ENCODE peak calls at places on chromosome 18, in four cellular contexts. W, L, F and U are unnamed samples.

GRCh38 chr18:36187826-36188721 is 777 bp downstream of the MOCOS start:
- DNase-seq in W (peak), L (no peak), F (peak), U (peak)

GRCh38 chr18:42745171-42745570 is 370.3 kb downstream of the RIT2 start:
- DNase-seq in F (no peak), L (no peak), W (no peak), U (no peak)

GRCh38 chr18:42559292-42559691 is 556.2 kb downstream of the RIT2 start:
- DNase-seq in L (no peak), F (no peak), W (no peak), U (no peak)

GRCh38 chr18:78781601-78781960 is 198.0 kb upstream of the SALL3 start:
- DNase-seq in F (no peak), L (no peak), W (no peak), U (no peak)

GRCh38 chr18:35076556-35076955 is 35.3 kb downstream of the MAPRE2 start:
- DNase-seq in F (no peak), W (no peak), L (no peak), U (peak)

GRCh38 chr18:42183746-42184145 is 228.7 kb downstream of the PIK3C3 start:
- DNase-seq in L (no peak), W (no peak), F (peak), U (peak)

GRCh38 chr18:58953627-58954026 is 89.0 kb downstream of the ZNF532 start:
- DNase-seq in L (no peak), W (peak), F (peak), U (no peak)

GRCh38 chr18:43392168-43392567 is 114.9 kb upstream of the SYT4 start:
- DNase-seq in L (no peak), F (no peak), W (no peak), U (no peak)

GRCh38 chr18:48926420-48926857 is 24.3 kb downstream of the SMAD7 start:
- DNase-seq in W (no peak), L (no peak), F (no peak), U (no peak)
- TF ChIP-seq POLR2A in W (no peak), L (no peak), F (no peak), U (no peak)

DNA sequence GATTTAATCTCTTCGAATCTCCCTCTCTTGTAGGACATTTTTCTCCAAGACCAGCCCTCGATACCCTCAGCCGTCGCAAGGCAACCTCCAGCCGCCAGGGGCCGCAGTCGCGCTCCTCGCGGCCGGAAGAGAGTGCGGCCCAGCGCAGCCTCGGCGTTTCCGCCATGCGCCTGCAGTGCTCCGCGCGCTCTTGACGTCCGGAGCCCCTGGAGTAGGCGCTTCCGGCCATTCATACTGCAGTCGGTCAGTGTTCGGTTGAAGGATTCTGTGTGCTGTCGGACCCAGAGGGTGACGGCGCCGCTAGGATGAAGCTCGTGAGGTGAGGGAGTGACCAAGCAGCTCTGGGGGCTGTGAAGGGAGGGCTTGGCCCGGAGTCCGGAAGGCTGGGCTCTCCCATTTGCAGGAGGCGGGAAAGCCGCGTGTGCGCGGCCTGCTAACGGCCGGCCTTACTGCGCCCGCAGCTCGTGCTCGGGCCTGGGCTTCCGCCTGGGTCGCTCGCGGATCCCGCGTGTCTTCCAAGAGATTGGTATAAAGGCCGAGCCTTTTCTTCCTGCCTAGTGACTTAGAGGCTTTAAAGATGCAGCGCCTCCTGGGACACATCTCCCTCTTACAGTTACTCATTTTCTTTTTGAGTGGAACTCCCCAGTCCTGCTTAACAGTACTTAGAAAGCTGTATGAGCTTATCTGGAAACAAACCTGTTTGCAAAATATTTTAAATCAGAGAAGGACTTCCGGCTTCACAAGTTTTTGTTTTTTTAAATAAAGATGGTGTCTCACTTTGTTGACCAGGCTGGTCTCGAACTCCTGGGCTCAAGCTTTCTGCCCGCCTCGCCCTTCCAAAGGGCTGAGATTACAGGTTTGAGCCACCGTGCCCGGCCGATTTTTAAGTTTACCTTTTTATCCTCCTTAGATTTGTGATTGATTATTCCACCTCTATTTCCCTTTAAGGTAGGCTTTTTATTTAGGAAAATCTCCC is at the start of gene SNRPD1:
- DNase-seq in F (peak), W (peak), L (peak), U (peak)
- TF ChIP-seq POLR2A in F (peak), W (peak), L (no peak), U (peak)

GRCh38 chr18:76822510-76823165 is at the start of gene ZNF236:
- DNase-seq in F (peak), L (peak), W (peak), U (peak)

GRCh38 chr18:76821356-76821874 is 942 bp upstream of the ZNF236 start:
- DNase-seq in F (no peak), L (no peak), W (no peak), U (no peak)

GRCh38 chr18:76823166-76823539 is 796 bp downstream of the ZNF236 start:
- DNase-seq in F (no peak), L (no peak), W (peak), U (no peak)

GRCh38 chr18:76823574-76823973 is 1.2 kb downstream of the ZNF236 start:
- DNase-seq in F (peak), L (no peak), W (peak), U (no peak)

DNA sequence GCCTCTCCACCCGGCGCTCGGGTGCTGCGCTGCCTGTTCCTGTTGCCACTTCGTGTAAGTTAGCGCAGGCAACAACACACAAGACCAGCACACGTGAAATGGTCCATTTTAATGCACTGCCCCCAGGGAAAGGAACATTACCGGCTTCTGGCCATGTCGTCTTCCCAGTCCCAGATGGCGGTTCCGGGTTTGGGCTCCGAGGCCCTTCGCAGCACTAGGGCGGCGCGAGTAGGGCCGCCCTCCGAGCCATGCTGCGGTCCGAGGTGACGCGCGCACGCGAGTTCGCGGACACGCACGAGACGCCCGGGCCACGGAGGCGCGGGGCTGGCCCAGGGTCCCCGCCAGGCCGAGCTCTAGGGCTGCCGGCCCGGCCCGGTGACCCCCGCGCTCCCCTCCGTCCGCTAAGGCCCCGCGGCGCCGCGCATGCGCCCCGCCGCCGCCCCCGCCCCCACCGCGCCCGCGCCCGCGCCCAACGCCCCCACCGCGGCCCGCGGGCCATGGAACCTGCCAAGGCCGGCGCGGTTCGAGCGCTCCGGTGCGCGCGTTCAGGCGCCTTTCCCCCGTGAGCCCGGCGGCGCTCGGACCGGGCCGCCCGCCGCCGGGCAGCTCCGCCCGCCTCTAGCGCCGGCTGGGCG is 365 bp upstream of the ZNF236 start:
- DNase-seq in W (peak), L (peak), F (peak), U (peak)
- TF ChIP-seq POLR2A in W (peak), L (no peak), F (peak), U (peak)

GRCh38 chr18:23894661-23895175 is 119.8 kb upstream of the TTC39C start:
- DNase-seq in W (no peak), L (no peak), F (no peak), U (no peak)

GRCh38 chr18:23900979-23901378 is 113.6 kb upstream of the TTC39C start:
- DNase-seq in L (no peak), F (no peak), W (peak), U (no peak)

GRCh38 chr18:23893653-23894052 is 120.9 kb upstream of the TTC39C start:
- DNase-seq in F (no peak), L (no peak), W (no peak), U (no peak)

GRCh38 chr18:23897293-23897692 is 117.3 kb upstream of the TTC39C start:
- DNase-seq in W (no peak), L (no peak), F (no peak), U (no peak)

GRCh38 chr18:23897733-23898132 is 116.8 kb upstream of the TTC39C start:
- DNase-seq in F (no peak), W (no peak), L (no peak), U (no peak)
- TF ChIP-seq POLR2A in F (no peak), W (no peak), L (no peak), U (no peak)

GRCh38 chr18:12287684-12288405 is 20.2 kb upstream of the TUBB6 start:
- DNase-seq in F (peak), W (peak), L (peak), U (peak)
- TF ChIP-seq POLR2A in F (no peak), W (no peak), L (peak), U (peak)

GRCh38 chr18:76923485-76924085 is 101.2 kb downstream of the ZNF236 start:
- DNase-seq in L (no peak), W (no peak), F (peak), U (no peak)

GRCh38 chr18:76932026-76932819 is 109.9 kb downstream of the ZNF236 start:
- DNase-seq in L (no peak), F (no peak), W (peak), U (no peak)

GRCh38 chr18:76931171-76931570 is 108.8 kb downstream of the ZNF236 start:
- DNase-seq in W (no peak), F (no peak), L (no peak), U (no peak)

GRCh38 chr18:76927216-76927725 is 104.9 kb downstream of the ZNF236 start:
- DNase-seq in F (no peak), W (no peak), L (no peak), U (no peak)

DNA sequence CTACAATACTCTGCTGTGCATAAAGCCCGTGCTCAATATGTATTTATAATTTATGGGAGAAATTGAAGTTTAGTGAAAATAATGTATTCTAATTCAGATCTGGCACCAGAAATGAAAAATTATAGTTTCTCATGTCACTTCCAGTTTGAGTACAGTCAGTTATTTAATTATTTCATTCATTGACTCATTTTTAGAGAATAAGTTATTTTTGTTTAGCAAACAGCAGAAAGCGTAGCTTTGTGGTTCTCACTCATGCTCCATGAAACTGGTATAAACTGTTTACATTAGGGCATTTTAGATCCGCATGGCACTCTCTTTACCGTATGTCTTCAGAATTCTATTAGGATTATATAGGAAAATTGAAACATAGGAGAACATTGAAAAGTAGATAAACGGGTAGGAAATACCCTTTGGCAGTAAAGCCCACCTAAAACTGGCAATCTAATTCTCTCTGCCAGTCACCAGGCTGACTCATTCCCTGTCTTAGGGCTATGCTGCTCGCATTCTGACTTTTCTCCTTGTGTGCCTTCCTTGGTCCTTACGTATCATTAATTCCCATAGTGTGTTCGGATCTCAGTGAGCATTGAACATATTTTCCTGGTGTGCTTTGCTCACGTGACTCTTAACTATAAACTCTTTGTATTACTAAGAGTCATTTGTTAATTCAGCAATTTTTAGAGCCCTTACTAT is 106.0 kb downstream of the ZNF236 start:
- DNase-seq in F (no peak), L (no peak), W (no peak), U (no peak)
- TF ChIP-seq POLR2A in F (no peak), L (no peak), W (no peak), U (no peak)

DNA sequence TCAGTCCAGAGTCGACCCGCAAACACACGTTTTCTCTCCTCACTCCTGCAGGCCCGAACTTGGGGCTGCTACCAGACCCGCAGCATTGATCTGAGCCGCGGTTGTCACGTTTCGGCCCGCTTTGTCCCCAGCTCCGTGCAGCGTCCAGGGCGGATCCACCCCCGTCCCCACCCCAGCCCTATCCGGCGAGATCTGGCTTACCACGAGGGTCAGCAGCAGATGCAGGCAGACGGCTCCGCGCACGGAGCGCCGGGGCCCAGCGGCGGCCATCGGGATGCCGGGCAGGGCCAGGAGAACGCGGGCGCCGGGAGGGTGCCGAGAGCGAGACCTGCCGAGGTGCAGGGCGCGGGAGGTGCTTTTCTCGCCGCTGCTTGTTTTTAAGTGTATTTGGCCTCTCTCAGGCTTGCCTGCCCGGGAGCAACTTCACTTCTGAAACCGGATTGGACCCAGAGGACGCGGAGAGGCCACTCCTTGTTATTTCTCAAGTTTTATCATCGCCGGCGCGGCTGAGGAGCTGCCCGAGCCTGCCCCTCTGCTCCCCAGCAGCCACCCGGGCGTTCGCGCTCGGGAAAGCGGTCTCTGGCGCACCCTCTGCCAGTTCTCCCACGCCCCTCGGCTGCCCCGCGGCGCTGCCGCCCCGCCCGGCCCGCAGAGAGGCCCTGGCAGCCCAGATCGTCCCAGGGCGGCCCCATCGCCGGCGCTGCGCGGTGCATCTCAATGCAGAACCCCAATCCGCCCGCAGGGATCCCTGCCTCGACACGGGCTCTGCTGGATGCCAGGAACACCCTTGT is at the start of gene DSC3:
- DNase-seq in W (no peak), L (no peak), F (peak), U (no peak)
- TF ChIP-seq POLR2A in W (no peak), L (no peak), F (no peak), U (no peak)